ENCODE peak calls at places on chromosomes 3 and 15, in ten cellular contexts. X is lung, N is brain microvascular endothelial cell, Y is tibial nerve, T is PC-3, C is upper lobe of right lung, I is thoracic aorta, M is transverse colon, L is left lung, B is hepatocyte. E is an unnamed sample.

GRCh38 chr3:53149699-53150098 is 11.3 kb upstream of the PRKCD start:
- DNase-seq in X (no peak), N (no peak), Y (no peak), T (no peak), C (no peak), I (no peak), M (no peak), L (no peak), B (no peak), E (no peak)

GRCh38 chr15:82871577-82872484 is 62.4 kb downstream of the WHAMM start:
- DNase-seq in X (no peak), N (no peak), Y (no peak), T (no peak), C (no peak), I (no peak), M (no peak), L (no peak), B (no peak), E (no peak)

GRCh38 chr15:77466521-77466920 is 45.8 kb downstream of the HMG20A start:
- DNase-seq in X (no peak), N (no peak), Y (no peak), T (no peak), C (no peak), I (no peak), M (no peak), L (no peak), B (no peak), E (no peak)

GRCh38 chr3:69767571-69767970 is 28.3 kb downstream of the MITF start:
- DNase-seq in X (no peak), N (no peak), Y (peak), T (no peak), C (peak), I (no peak), M (peak), L (no peak), B (no peak), E (no peak)

GRCh38 chr3:34106879-34107278 is 308.4 kb downstream of the PDCD6IP start:
- DNase-seq in X (peak), N (peak), Y (no peak), T (peak), C (no peak), I (no peak), M (peak), L (no peak), B (peak), E (no peak)

GRCh38 chr3:37973250-37974054 is 17.1 kb upstream of the VILL start:
- DNase-seq in X (no peak), N (no peak), Y (no peak), T (no peak), C (no peak), I (no peak), M (no peak), L (no peak), B (no peak), E (no peak)

GRCh38 chr15:89649716-89650115 is 5.6 kb downstream of the KIF7 start:
- DNase-seq in X (no peak), N (no peak), Y (no peak), T (no peak), C (no peak), I (no peak), M (no peak), L (no peak), B (no peak), E (no peak)

GRCh38 chr3:188178293-188178950 is 24.5 kb downstream of the LPP start:
- DNase-seq in X (no peak), N (no peak), Y (no peak), T (no peak), C (no peak), I (no peak), M (no peak), L (no peak), B (no peak), E (no peak)

GRCh38 chr3:140573011-140573410 is 104.9 kb upstream of the TRIM42 start:
- DNase-seq in X (no peak), N (no peak), Y (no peak), T (no peak), C (no peak), I (no peak), M (no peak), L (no peak), B (no peak), E (no peak)

GRCh38 chr3:185732782-185733181 is 92.1 kb downstream of the IGF2BP2 start:
- DNase-seq in X (no peak), N (peak), Y (no peak), T (peak), C (no peak), I (no peak), M (no peak), L (no peak), B (no peak), E (peak)

GRCh38 chr3:18225709-18226108 is 199.4 kb downstream of the SATB1 start:
- DNase-seq in X (no peak), N (no peak), Y (no peak), T (no peak), C (no peak), I (no peak), M (no peak), L (no peak), B (no peak), E (no peak)

GRCh38 chr3:194971009-194971408 is 285.3 kb downstream of the FAM43A start:
- DNase-seq in X (no peak), N (no peak), Y (no peak), T (no peak), C (no peak), I (no peak), M (no peak), L (no peak), B (no peak), E (no peak)

GRCh38 chr3:108012304-108012703 is 78.5 kb downstream of the CD47 start:
- DNase-seq in X (no peak), N (no peak), Y (no peak), T (no peak), C (no peak), I (no peak), M (no peak), L (no peak), B (no peak), E (no peak)

GRCh38 chr3:7249493-7250076 is 388.7 kb downstream of the GRM7 start:
- DNase-seq in X (no peak), N (no peak), Y (no peak), T (no peak), C (no peak), I (no peak), M (no peak), L (no peak), B (no peak), E (no peak)

GRCh38 chr15:75061272-75061671 is 37.9 kb downstream of the PPCDC start:
- DNase-seq in X (no peak), N (peak), Y (no peak), T (no peak), C (no peak), I (no peak), M (no peak), L (no peak), B (no peak), E (no peak)

GRCh38 chr3:155895379-155895900 is 25.0 kb downstream of the GMPS start:
- DNase-seq in X (no peak), N (no peak), Y (no peak), T (no peak), C (no peak), I (no peak), M (no peak), L (no peak), B (no peak), E (no peak)

GRCh38 chr3:9746330-9746729 is 3.4 kb upstream of the OGG1 start:
- DNase-seq in X (no peak), N (peak), Y (no peak), T (peak), C (no peak), I (no peak), M (no peak), L (no peak), B (peak), E (no peak)

GRCh38 chr3:9749333-9749662 is 454 bp upstream of the OGG1 start:
- DNase-seq in X (no peak), N (no peak), Y (no peak), T (no peak), C (no peak), I (no peak), M (no peak), L (no peak), B (no peak), E (no peak)

GRCh38 chr3:9750556-9751411 is 1.0 kb downstream of the OGG1 start:
- DNase-seq in X (no peak), N (peak), Y (no peak), T (peak), C (no peak), I (no peak), M (peak), L (no peak), B (peak), E (no peak)

GRCh38 chr3:9747267-9747666 is 2.5 kb upstream of the OGG1 start:
- DNase-seq in X (no peak), N (no peak), Y (no peak), T (no peak), C (no peak), I (no peak), M (no peak), L (no peak), B (no peak), E (no peak)

DNA sequence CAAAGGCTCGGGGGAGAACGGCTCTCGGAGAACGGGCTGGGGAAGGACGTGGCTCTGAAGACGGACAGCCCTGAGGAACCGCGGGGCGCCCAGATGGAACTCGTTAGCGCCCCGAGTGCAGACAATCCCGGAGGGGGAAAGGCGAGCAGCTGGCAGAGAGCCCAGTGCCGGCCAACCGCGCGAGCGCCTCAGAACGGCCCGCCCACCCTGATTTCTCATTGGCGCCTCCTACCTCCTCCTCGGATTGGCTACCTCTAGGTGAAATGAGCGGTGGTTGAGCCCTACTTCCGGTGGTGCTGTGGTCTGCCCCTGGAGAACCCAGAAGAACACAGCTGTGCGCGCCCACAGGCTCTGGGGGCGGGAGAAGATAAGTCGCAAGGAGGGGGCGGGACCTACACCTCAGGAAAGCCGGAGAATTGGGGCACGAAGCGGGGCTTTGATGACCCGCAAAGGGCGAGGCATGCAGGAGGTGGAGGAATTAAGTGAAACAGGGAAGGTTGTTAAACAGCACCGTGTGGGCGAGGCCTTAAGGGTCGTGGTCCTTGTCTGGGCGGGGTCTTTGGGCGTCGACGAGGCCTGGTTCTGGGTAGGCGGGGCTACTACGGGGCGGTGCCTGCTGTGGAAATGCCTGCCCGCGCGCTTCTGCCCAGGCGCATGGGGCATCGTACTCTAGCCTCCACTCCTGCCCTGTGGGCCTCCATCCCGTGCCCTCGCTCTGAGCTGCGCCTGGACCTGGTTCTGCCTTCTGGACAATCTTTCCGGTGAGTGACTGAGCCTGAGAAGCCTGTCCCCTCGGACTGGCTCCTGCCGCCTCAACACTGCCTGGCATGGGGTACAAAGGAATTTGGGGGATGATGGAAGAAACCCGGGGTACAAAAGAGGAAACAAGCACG is at the start of gene OGG1:
- DNase-seq in X (peak), N (peak), Y (peak), T (peak), C (peak), I (peak), M (peak), L (peak), B (peak), E (peak)
- TF ChIP-seq CTCF in X (no peak), N (no peak), Y (no peak), T (no peak), C (no peak), I (peak), M (no peak), L (no peak), B (no peak), E (no peak)

GRCh38 chr15:68353418-68354145 is 76.0 kb downstream of the FEM1B start:
- DNase-seq in X (no peak), N (no peak), Y (no peak), T (peak), C (no peak), I (no peak), M (no peak), L (no peak), B (no peak), E (no peak)
- H3K27ac ChIP-seq in X (no peak), N (peak), Y (peak), T (peak), C (no peak), I (peak), M (peak), L (no peak), B (peak), E (peak)

DNA sequence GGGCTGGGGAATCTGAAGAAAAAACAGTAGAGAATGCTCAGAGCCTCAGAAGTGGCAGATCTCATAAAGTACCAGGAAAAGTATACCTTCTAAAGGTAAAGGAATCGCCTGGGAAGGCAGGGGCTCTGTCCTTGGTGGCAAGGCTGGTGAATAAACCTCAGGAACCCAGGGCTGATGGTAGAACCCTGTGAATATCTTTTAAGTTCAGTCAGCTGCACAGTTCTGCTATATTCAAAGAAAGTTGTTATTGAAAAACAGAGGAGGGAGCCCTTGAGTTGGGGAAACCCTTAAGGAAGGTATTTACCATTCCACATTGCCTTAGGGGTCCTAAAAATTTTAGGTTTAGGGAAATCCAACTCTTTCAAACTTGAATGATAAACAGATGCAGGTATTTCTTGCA is 31.2 kb downstream of the ZPLD1 start:
- DNase-seq in X (no peak), N (no peak), Y (no peak), T (peak), C (no peak), I (no peak), M (no peak), L (no peak), B (no peak), E (no peak)
- TF ChIP-seq CTCF in X (no peak), N (peak), Y (no peak), T (peak), C (no peak), I (no peak), M (no peak), L (no peak), B (peak), E (no peak)

GRCh38 chr3:13487403-13487802 is 7.3 kb downstream of the HDAC11 start:
- DNase-seq in X (no peak), N (no peak), Y (no peak), T (no peak), C (no peak), I (no peak), M (no peak), L (no peak), B (no peak), E (no peak)

GRCh38 chr3:13483286-13483685 is 3.2 kb downstream of the HDAC11 start:
- DNase-seq in X (no peak), N (no peak), Y (no peak), T (no peak), C (peak), I (no peak), M (no peak), L (no peak), B (no peak), E (no peak)

GRCh38 chr3:13483988-13484695 is 4.0 kb downstream of the HDAC11 start:
- DNase-seq in X (no peak), N (no peak), Y (no peak), T (no peak), C (peak), I (no peak), M (peak), L (no peak), B (no peak), E (no peak)

GRCh38 chr3:13482106-13482690 is 2.1 kb downstream of the HDAC11 start:
- DNase-seq in X (no peak), N (no peak), Y (no peak), T (no peak), C (peak), I (no peak), M (no peak), L (no peak), B (no peak), E (no peak)

DNA sequence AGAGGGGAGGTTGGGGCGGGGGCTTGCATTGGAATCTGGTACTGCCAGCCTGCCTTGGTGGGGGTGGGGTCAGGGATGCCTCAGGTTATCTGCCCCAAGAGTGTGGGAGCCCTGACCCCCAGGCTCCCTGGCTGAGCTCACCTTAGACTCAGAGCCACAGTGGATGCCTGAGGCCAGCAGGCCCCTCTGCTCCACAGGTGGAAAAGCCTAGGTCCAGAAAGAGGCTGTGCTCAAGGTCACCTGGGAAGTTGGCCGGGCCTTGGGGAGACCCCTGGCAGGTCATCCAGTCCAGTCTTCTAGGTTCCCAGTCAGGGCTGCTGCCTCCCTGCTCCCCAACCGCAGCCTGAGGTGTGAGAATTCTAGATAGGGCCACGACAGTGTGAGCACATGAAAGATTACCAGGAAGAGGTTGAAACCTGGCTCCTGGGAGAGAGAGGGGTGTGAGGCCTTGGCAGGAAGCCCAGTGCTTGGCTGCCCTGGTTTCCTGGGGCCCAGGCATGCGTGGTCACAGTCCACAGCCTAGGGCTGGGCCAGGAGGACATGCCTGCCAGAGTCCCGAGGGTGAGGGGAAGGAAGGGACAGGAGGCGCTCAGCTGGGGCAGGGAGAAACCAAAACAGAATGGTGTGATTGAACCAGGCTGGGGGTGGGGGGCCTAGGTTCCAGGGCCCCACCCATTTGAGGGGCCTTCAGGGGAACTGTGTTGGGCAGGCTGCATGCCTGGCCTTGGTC is 4.9 kb downstream of the HDAC11 start:
- DNase-seq in X (peak), N (peak), Y (peak), T (peak), C (peak), I (no peak), M (peak), L (peak), B (peak), E (peak)
- H3K27ac ChIP-seq in X (peak), N (no peak), Y (peak), T (no peak), C (peak), I (no peak), M (peak), L (peak), B (peak), E (peak)

GRCh38 chr3:146814601-146815315 is 209.6 kb upstream of the PLSCR5 start:
- DNase-seq in X (no peak), N (peak), Y (no peak), T (no peak), C (no peak), I (no peak), M (no peak), L (no peak), B (no peak), E (no peak)

GRCh38 chr3:146818301-146818700 is 213.2 kb upstream of the PLSCR5 start:
- DNase-seq in X (no peak), N (no peak), Y (no peak), T (no peak), C (no peak), I (no peak), M (no peak), L (no peak), B (no peak), E (no peak)

GRCh38 chr3:146813496-146813895 is 208.3 kb upstream of the PLSCR5 start:
- DNase-seq in X (no peak), N (no peak), Y (no peak), T (no peak), C (no peak), I (no peak), M (no peak), L (no peak), B (no peak), E (no peak)

GRCh38 chr3:146818866-146819265 is 213.7 kb upstream of the PLSCR5 start:
- DNase-seq in X (no peak), N (no peak), Y (no peak), T (no peak), C (no peak), I (no peak), M (no peak), L (no peak), B (no peak), E (no peak)

DNA sequence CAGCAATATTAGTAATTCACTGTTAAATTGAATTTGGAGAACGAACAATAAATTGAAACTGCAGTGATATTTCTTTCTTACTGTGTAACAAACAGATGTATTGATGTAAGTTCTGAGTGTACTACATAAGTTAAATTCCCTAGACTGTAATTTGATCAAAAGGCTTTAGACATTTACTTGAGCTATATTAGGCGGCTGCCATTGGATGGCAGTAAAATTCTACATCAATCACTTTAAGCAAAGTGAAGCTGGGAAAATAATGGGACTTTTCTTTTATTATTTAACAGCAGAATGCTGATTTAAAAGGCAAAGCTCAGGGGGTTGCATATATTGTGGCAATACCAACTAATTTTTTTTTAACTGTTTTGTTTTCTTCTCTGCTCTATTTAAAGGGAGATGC is 212.6 kb upstream of the PLSCR5 start:
- DNase-seq in X (no peak), N (peak), Y (no peak), T (peak), C (no peak), I (no peak), M (no peak), L (no peak), B (no peak), E (no peak)
- TF ChIP-seq CTCF in X (no peak), N (peak), Y (no peak), T (peak), C (no peak), I (no peak), M (no peak), L (peak), B (peak), E (no peak)

DNA sequence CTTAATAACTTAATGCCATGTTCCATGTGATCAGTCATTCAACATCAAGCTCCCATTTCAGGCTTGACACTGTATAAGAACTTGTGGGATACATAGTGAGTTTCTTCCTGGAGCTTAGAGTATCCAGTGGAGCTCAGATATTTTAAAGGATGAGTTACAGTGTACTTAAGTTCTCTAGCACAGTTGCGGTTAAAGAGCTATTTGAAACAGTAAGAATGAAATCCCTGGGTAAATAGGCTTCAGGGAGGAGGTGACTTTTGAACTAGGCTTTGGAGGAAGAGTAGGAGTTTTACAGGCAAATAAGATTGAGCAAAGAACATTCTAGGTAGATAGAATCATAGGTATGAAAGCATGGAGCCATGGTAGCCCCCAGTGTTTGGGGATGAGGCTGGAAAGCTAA is 3.8 kb downstream of the ZNF592 start:
- DNase-seq in X (no peak), N (no peak), Y (no peak), T (no peak), C (no peak), I (no peak), M (no peak), L (no peak), B (no peak), E (no peak)
- H3K27ac ChIP-seq in X (no peak), N (no peak), Y (peak), T (peak), C (peak), I (peak), M (peak), L (no peak), B (peak), E (no peak)